ENCODE peak calls at places on chromosomes 13 and 19, in four cellular contexts. W is GM12878, P is HepG2, K is K562. C is an unnamed sample.

GRCh38 chr13:80955487-80955886 is 614.6 kb upstream of the SPRY2 start:
- DNase-seq in K (no peak), P (no peak), W (no peak), C (no peak)

GRCh38 chr19:22052644-22053013 is 345 bp downstream of the ZNF257 start:
- DNase-seq in P (no peak), K (no peak), W (no peak), C (no peak)

GRCh38 chr13:113020323-113021080 is 51.5 kb downstream of the MCF2L start:
- DNase-seq in K (no peak), P (no peak), W (no peak), C (no peak)

GRCh38 chr13:114124921-114125320 is 7.5 kb downstream of the RASA3 start:
- DNase-seq in K (no peak), W (no peak), P (no peak), C (no peak)

GRCh38 chr19:35756373-35757230 is at the start of gene HSPB6:
- DNase-seq in K (no peak), W (no peak), P (no peak), C (no peak)

GRCh38 chr19:34288381-34288780 is 34.0 kb downstream of the GARRE1 start:
- DNase-seq in W (no peak), P (no peak), K (no peak), C (no peak)

GRCh38 chr13:105997436-105998232 is 537.8 kb downstream of the EFNB2 start:
- DNase-seq in K (no peak), P (no peak), W (no peak), C (no peak)

GRCh38 chr13:100658363-100658762 is 16.2 kb downstream of the TMTC4 start:
- DNase-seq in K (no peak), P (no peak), W (no peak), C (no peak)

GRCh38 chr19:34041922-34042521 is 130.3 kb upstream of the LSM14A start:
- DNase-seq in P (peak), W (no peak), K (peak), C (peak)

GRCh38 chr19:18894254-18895037 is 1.5 kb downstream of the CERS1 start:
- DNase-seq in P (no peak), W (no peak), K (peak), C (no peak)

GRCh38 chr19:18415177-18415867 is 3.9 kb upstream of the SSBP4 start:
- DNase-seq in W (no peak), K (peak), P (no peak), C (no peak)

GRCh38 chr19:28128341-28128740 is 1084.6 kb downstream of the UQCRFS1 start:
- DNase-seq in P (no peak), K (no peak), W (no peak), C (no peak)

DNA sequence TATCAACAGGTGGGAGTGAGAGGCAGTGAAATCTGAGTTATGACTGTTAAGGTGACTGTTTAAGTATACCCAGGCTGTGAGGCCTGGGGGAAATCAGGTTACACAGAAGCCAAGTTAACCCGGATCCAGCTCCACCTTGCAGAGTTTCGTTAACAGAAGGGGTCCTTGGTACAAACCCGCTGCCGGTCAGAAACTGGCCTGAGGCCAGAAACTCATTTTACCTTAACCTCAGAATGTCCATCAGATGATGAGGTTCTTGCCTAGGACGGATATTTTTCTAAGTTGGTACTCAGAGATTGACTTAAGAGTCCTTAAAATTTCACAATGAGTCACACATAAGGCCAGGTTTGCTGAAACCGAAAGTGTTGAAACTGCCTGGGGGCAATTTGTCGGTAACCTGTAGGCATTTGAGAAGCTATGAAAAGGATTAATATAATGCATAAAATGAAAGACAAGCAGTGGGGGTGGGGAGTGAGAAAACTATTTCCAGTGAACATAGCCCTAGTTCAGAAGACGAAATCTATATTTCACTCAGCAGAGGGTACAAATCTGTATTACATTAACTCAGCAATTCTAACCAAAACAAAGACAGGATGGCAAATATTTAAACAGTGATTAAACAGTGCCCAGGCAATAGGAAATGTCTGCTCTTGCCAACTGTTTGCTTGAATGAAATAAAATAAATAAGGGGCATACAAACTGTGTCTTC is 350.6 kb downstream of the KCNRG start:
- DNase-seq in P (peak), K (no peak), W (peak), C (no peak)
- TF ChIP-seq ZNF274 in P (no peak), K (no peak), W (no peak), C (no peak)

GRCh38 chr13:102659168-102659713 is 35.6 kb downstream of the METTL21C start:
- DNase-seq in K (no peak), P (no peak), W (no peak), C (no peak)
- H3K27ac ChIP-seq in K (no peak), P (no peak), W (no peak), C (no peak)

GRCh38 chr13:40484981-40485380 is 181.5 kb downstream of the FOXO1 start:
- DNase-seq in P (no peak), K (no peak), W (no peak), C (no peak)
- TF ChIP-seq ZNF274 in P (no peak), K (no peak), W (no peak), C (no peak)

GRCh38 chr19:5624741-5625140 is 1.9 kb downstream of the SAFB start:
- DNase-seq in K (no peak), P (no peak), W (no peak), C (no peak)

GRCh38 chr19:5622465-5623396 is at the start of the genes SAFB and SAFB2:
- DNase-seq in W (peak), P (peak), K (peak), C (peak)

GRCh38 chr19:5625641-5626040 is 2.8 kb downstream of the SAFB start:
- DNase-seq in P (no peak), W (no peak), K (no peak), C (no peak)

GRCh38 chr19:5623397-5624153 is 692 bp downstream of the SAFB start:
- DNase-seq in K (peak), W (no peak), P (no peak), C (no peak)

GRCh38 chr19:5624154-5624663 is 1.3 kb downstream of the SAFB start:
- DNase-seq in K (no peak), P (no peak), W (no peak), C (no peak)
- H3K27ac ChIP-seq in K (peak), P (peak), W (peak), C (peak)

DNA sequence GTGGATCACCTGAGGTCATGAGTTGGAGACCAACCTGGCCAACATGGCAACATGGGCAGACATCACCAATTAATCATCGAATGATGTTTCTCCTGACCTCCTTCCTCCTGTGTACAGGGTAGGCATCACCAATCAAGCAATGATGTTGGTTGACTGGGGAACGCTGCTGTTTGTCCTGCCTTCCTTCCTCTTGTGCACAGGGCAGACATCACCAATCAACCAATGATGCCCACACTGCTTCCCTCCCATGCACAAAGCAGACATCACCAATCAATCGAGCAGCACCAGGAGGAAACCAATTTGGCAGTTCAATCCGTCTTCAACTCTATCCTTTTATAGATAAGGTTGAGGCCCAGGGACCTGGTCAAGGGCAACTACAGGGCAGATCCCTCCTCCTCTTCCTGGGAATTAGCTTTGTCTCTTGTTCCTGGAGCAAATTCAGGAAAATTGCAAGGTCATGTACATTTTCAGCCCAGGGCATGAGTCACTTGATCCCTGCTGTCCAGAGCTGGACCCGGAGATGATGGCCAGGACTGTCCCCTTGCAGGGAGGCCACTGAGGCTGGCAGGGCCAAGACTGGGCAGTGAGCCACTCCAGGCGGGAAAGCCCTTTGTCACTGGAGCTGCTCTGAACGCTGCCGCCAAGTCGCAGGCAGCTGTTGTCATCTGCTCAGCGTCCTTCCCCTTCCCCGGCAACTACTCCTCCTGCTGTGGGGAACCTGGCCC is 5.3 kb upstream of the CSNK1G2 start:
- DNase-seq in K (peak), P (peak), W (no peak), C (peak)
- TF ChIP-seq ZNF274 in K (no peak), P (peak), W (no peak), C (no peak)

GRCh38 chr13:101795025-101795424 is 342.6 kb downstream of the ITGBL1 start:
- DNase-seq in K (no peak), W (no peak), P (no peak), C (no peak)
- H3K27ac ChIP-seq in K (no peak), W (no peak), P (no peak), C (no peak)

DNA sequence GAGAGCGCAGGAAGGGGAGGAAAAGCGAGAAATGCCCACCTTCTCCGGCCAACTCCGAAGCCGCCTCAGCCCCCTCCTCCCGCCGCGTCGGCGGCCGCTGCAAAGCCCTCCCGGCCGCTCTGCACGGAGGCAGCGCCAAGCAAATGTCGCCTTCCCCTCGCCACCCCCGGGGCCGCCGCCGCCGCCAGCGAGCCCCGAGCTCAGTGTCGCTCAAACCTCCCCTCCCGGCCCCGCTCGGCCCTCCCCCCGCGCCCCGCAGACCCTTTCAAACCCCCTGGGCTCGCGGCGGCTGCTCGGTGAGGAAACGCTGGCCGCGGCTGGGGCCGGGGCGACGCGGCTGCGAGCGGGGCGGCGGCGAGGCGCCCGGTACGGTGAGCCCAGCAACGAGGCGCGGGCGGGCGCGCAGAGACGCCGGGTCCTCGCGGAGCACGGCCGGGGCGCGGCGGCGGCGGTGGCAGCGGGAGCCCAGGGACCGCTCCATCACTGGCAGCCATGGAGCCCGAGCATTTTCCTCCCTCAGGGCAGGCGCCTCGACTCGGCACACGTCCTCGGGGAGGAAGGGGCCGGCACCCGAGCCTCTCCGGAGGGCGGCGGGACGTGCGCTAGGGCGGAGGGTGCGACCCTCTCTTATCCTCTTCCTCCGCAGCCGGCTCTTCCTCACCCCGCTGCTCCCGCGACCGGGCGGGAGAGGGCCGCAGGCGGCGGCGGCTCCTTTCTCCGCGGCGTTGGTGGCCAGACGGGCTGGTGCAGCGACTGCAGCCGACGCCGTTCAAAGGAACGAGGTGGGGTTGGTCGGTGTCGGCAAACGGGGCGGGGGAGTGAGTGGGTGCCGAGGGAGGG is 486 bp upstream of the TSC22D1 start:
- DNase-seq in P (no peak), K (peak), W (no peak), C (no peak)
- TF ChIP-seq ZNF274 in P (no peak), K (no peak), W (no peak), C (no peak)

GRCh38 chr13:51816604-51817254 is 12.8 kb upstream of the DHRS12 start:
- DNase-seq in P (no peak), W (no peak), K (peak), C (peak)

GRCh38 chr13:51818771-51819511 is 15.0 kb upstream of the DHRS12 start:
- DNase-seq in K (no peak), W (no peak), P (no peak), C (no peak)

GRCh38 chr13:51817717-51818116 is 13.8 kb upstream of the DHRS12 start:
- DNase-seq in W (no peak), P (no peak), K (no peak), C (no peak)

GRCh38 chr13:51819544-51819943 is 15.6 kb upstream of the DHRS12 start:
- DNase-seq in P (no peak), K (no peak), W (no peak), C (no peak)

GRCh38 chr13:51818276-51818675 is 14.3 kb upstream of the DHRS12 start:
- DNase-seq in K (no peak), W (no peak), P (no peak), C (no peak)
- H3K27ac ChIP-seq in K (no peak), W (no peak), P (no peak), C (no peak)

GRCh38 chr19:16051254-16052025 is 24.9 kb upstream of the TPM4 start:
- DNase-seq in K (peak), P (no peak), W (no peak), C (peak)
- TF ChIP-seq ZNF274 in K (no peak), P (no peak), W (no peak), C (no peak)

C was measured in HCT116.